ENCODE peak calls at places on chromosomes 16 and 17, in eight cellular contexts. N is thoracic aorta; H is SJSA1; L is naive thymus-derived CD4-positive, alpha-beta T cell; Q is cardiac muscle cell; T is CD8-positive, alpha-beta T cell; C is fibroblast of lung; A is right lobe of liver. B is an unnamed sample.
A peak's percentile ranks its signal among the peaks of the same experiment; 100 is the strongest.

GRCh38 chr17:81650951-81651350 is 5.4 kb downstream of the PDE6G start:
- DNase-seq in C (no peak), H (no peak), L (no peak), A (no peak), T (no peak), Q (no peak), N (no peak), B (no peak)

GRCh38 chr17:29664743-29665479 is 42.2 kb upstream of the CORO6 start:
- DNase-seq in C (peak; percentile 53), Q (peak; percentile 50), L (no peak), T (no peak), A (no peak), N (no peak), H (no peak), B (no peak)

GRCh38 chr17:40063034-40063765 is 435 bp downstream of the THRA start:
- DNase-seq in Q (peak; percentile 55), L (no peak), T (peak; percentile 32), H (no peak), C (no peak), N (no peak), A (peak; percentile 70), B (peak; percentile 88)

GRCh38 chr17:57976594-57976993 is 11.5 kb downstream of the VEZF1 start:
- DNase-seq in Q (no peak), H (no peak), T (no peak), C (no peak), L (no peak), N (no peak), A (no peak), B (no peak)

GRCh38 chr17:5555254-5555653 is 29.1 kb downstream of the NLRP1 start:
- DNase-seq in N (no peak), Q (peak; percentile 51), L (no peak), H (no peak), C (peak; percentile 33), A (no peak), T (no peak), B (no peak)

GRCh38 chr16:29849505-29849904 is 13.5 kb downstream of the CDIPT start:
- DNase-seq in Q (no peak), C (no peak), T (no peak), N (no peak), A (no peak), H (no peak), L (no peak), B (no peak)

GRCh38 chr17:15507896-15508295 is 40.5 kb upstream of the CDRT4 start:
- DNase-seq in A (no peak), C (peak; percentile 17), N (no peak), L (no peak), T (no peak), H (no peak), Q (no peak), B (no peak)

GRCh38 chr17:31537558-31537957 is 146.1 kb downstream of the RAB11FIP4 start:
- DNase-seq in C (no peak), Q (peak; percentile 49), L (no peak), T (no peak), A (no peak), N (no peak), H (no peak), B (no peak)

GRCh38 chr16:79334127-79334526 is 266.4 kb downstream of the MAF start:
- DNase-seq in L (peak; percentile 7), Q (no peak), C (no peak), N (no peak), H (no peak), T (peak; percentile 20), A (no peak), B (no peak)

GRCh38 chr16:57559075-57559790 is 16.8 kb downstream of the ADGRG5 start:
- DNase-seq in N (no peak), Q (no peak), C (no peak), H (peak; percentile 19), A (no peak), L (no peak), T (no peak), B (no peak)

GRCh38 chr16:74560912-74561311 is 46.0 kb downstream of the GLG1 start:
- DNase-seq in H (no peak), L (no peak), Q (no peak), T (no peak), N (no peak), A (no peak), C (no peak), B (no peak)

GRCh38 chr16:3187798-3188674 is at the start of gene OR1F1:
- DNase-seq in N (no peak), L (no peak), C (peak; percentile 45), T (peak; percentile 60), H (peak; percentile 62), Q (peak; percentile 38), A (peak; percentile 35), B (no peak)

GRCh38 chr17:67107811-67108210 is 63.5 kb downstream of the CACNG1 start:
- DNase-seq in L (no peak), H (no peak), T (no peak), A (no peak), N (no peak), Q (no peak), C (no peak), B (no peak)
- H3K4me1 ChIP-seq in L (no peaks in the 10 kb centered on the region), H (no peaks in the 10 kb centered on the region), T (no peaks in the 10 kb centered on the region), A (no peaks in the 10 kb centered on the region), N (peaks cover 4% of the 10 kb centered on the region), Q (peaks cover 22% of the 10 kb centered on the region), C (peaks cover 2% of the 10 kb centered on the region), B (no peaks in the 10 kb centered on the region)

DNA sequence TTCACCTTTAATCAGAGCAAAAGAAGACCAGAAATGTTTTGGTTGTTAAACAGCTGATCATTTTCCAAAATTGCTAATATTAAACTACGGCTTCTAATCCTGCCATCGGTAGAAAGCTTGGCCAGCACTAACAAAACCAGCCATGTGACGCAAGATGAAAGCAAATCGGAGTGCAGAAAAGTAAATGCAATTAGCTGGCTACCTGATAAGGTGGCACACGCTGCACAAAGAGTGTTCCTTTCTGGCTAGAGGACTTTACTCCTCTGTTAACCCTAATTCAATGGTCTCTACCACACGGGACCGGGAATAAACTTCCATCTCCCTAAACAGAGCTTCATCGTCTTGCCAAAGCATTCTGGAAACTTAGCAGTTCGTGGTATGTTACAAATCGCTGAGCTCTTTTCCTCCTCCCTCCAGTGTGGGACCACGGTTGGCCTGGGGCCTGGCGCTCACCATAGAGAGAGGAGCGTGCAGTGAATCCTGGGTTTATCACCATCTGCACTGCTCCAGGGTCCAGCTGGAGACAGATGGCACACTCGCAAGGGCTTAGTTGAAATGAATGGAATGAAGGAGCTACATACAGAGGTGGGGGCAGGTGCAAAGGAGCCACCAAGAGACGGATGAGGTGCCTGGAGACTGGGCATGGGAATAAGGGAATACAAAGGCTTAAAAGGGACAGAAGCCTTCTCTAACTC is 10.1 kb upstream of the COG1 start:
- DNase-seq in Q (no peak), C (no peak), L (no peak), H (no peak), N (no peak), T (no peak), A (no peak), B (no peak)
- H3K27me3 ChIP-seq in Q (no peaks in the 10 kb centered on the region), C (no peaks in the 10 kb centered on the region), L (no peaks in the 10 kb centered on the region), H (no peaks in the 10 kb centered on the region), N (no peaks in the 10 kb centered on the region), T (no peaks in the 10 kb centered on the region), A (no peaks in the 10 kb centered on the region), B (no peaks in the 10 kb centered on the region)

GRCh38 chr17:22270381-22270780 is 578.1 kb downstream of the KCNJ18 start:
- DNase-seq in A (peak; percentile 31), C (no peak), H (no peak), N (no peak), T (no peak), L (no peak), Q (no peak), B (no peak)

GRCh38 chr17:22272363-22273146 is 580.2 kb downstream of the KCNJ18 start:
- DNase-seq in T (no peak), Q (no peak), C (no peak), H (no peak), A (peak; percentile 15), N (no peak), L (no peak), B (peak; percentile 10)

GRCh38 chr17:22277595-22277994 is 585.3 kb downstream of the KCNJ18 start:
- DNase-seq in N (no peak), H (no peak), A (peak; percentile 26), T (no peak), L (no peak), C (no peak), Q (no peak), B (peak; percentile 31)

GRCh38 chr17:22268912-22269220 is 576.5 kb downstream of the KCNJ18 start:
- DNase-seq in H (no peak), C (no peak), L (no peak), T (no peak), A (no peak), Q (no peak), N (no peak), B (no peak)

GRCh38 chr17:22273308-22273707 is 581.0 kb downstream of the KCNJ18 start:
- DNase-seq in C (no peak), Q (no peak), A (no peak), H (no peak), L (no peak), T (no peak), N (no peak), B (peak; percentile 54)
- H3K9me3 ChIP-seq in C (no peaks in the 10 kb centered on the region), Q (no peaks in the 10 kb centered on the region), A (no peaks in the 10 kb centered on the region), H (no peaks in the 10 kb centered on the region), L (no peaks in the 10 kb centered on the region), T (no peaks in the 10 kb centered on the region), N (no peaks in the 10 kb centered on the region), B (no peaks in the 10 kb centered on the region)

DNA sequence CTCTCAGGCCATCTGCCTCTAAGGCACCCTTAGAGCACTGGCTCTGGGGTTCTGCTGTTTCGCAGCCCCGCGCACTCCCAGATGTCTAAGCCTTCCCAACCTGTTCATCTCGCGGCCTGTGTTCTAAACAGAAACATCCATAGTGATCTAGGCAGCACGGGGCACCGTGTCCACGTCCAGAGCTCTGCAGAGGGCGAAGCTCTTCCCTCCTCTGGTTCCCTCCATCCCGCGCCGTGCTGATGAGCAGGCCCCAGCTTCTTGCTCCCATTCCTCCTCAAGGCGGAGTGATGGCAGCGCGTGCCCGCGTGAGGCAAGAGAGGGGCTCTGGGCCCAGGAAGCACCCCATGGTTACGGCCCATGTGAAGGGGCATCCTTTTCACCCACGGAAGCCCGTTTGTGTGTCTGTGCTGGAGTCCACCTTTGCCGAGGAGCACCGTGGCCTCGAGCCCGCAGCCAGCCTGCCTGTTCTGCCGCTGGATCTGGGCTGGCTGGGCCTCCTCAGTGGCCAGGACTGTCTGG is 3.6 kb downstream of the SPIRE2 start:
- DNase-seq in H (no peak), N (no peak), Q (no peak), C (no peak), A (no peak), L (no peak), T (no peak), B (no peak)
- H3K4me1 ChIP-seq in H (peaks cover 16% of the 10 kb centered on the region), N (peaks cover 4% of the 10 kb centered on the region), Q (peaks cover 4% of the 10 kb centered on the region), C (peaks cover 3% of the 10 kb centered on the region), A (no peaks in the 10 kb centered on the region), L (no peaks in the 10 kb centered on the region), T (peaks cover 11% of the 10 kb centered on the region), B (peaks cover 17% of the 10 kb centered on the region)

DNA sequence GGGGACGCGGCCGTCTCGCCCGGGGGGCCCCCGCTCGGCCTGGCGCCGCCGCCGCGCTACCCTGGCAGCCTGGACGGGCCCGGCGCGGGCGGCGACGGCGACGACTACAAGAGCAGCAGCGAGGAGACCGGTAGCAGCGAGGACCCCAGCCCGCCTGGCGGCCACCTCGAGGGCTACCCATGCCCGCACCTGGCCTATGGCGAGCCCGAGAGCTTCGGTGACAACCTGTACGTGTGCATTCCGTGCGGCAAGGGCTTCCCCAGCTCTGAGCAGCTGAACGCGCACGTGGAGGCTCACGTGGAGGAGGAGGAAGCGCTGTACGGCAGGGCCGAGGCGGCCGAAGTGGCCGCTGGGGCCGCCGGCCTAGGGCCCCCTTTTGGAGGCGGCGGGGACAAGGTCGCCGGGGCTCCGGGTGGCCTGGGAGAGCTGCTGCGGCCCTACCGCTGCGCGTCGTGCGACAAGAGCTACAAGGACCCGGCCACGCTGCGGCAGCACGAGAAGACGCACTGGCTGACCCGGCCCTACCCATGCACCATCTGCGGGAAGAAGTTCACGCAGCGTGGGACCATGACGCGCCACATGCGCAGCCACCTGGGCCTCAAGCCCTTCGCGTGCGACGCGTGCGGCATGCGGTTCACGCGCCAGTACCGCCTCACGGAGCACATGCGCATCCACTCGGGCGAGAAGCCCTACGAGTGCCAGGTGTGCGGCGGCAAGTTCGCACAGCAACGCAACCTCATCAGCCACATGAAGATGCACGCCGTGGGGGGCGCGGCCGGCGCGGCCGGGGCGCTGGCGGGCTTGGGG is 3.0 kb downstream of the HIC1 start:
- DNase-seq in Q (peak; percentile 62), N (no peak), L (no peak), C (peak; percentile 51), H (peak; percentile 48), T (peak; percentile 23), A (no peak), B (no peak)
- H3K27me3 ChIP-seq in Q (peaks cover 91% of the 10 kb centered on the region), N (no peaks in the 10 kb centered on the region), L (no peaks in the 10 kb centered on the region), C (no peaks in the 10 kb centered on the region), H (no peaks in the 10 kb centered on the region), T (no peaks in the 10 kb centered on the region), A (no peaks in the 10 kb centered on the region), B (no peaks in the 10 kb centered on the region)